ENCODE peak calls at places on chromosomes 2 and 18, in four cellular contexts. I, P, S and X are unnamed samples.

GRCh38 chr2:96853321-96853720 is 4.5 kb downstream of the ANKRD39 start:
- DNase-seq in S (no peak), P (no peak), I (peak; percentile 36), X (no peak)

GRCh38 chr2:229586746-229587705 is 127.3 kb downstream of the DNER start:
- DNase-seq in S (no peak), P (peak; percentile 87), I (peak; percentile 82), X (no peak)

GRCh38 chr18:8329186-8329771 is 280.0 kb upstream of the RAB12 start:
- DNase-seq in I (no peak), P (no peak), S (no peak), X (no peak)

GRCh38 chr18:25896178-25896780 is 194.1 kb downstream of the SS18 start:
- DNase-seq in S (no peak), P (no peak), I (no peak), X (no peak)

GRCh38 chr2:207039225-207039624 is 99.9 kb downstream of the CPO start:
- DNase-seq in S (no peak), P (no peak), I (no peak), X (no peak)

GRCh38 chr18:21052385-21052784 is 59.2 kb downstream of the ROCK1 start:
- DNase-seq in I (no peak), P (no peak), S (no peak), X (no peak)

GRCh38 chr2:232524771-232525170 is 1.2 kb upstream of the CHRND start:
- DNase-seq in S (no peak), I (peak; percentile 52), P (no peak), X (no peak)

GRCh38 chr2:27060323-27060722 is 8.9 kb downstream of the AGBL5 start:
- DNase-seq in S (no peak), I (no peak), P (no peak), X (no peak)

GRCh38 chr18:72375628-72376027 is 168.5 kb downstream of the CBLN2 start:
- DNase-seq in I (no peak), P (no peak), S (no peak), X (no peak)

GRCh38 chr2:239274391-239275001 is 126.3 kb downstream of the HDAC4 start:
- DNase-seq in S (no peak), P (peak; percentile 55), I (peak; percentile 86), X (peak; percentile 32)

GRCh38 chr2:96808176-96808837 is 7.8 kb upstream of the CNNM3 start:
- DNase-seq in S (no peak), I (peak; percentile 44), P (no peak), X (no peak)

GRCh38 chr2:99652862-99653261 is 163.0 kb upstream of the REV1 start:
- DNase-seq in I (no peak), P (no peak), S (no peak), X (no peak)
- H3K4me3 ChIP-seq in I (no peak overlapping the region), P (no peak overlapping the region), S (no peak overlapping the region), X (no peak overlapping the region)

DNA sequence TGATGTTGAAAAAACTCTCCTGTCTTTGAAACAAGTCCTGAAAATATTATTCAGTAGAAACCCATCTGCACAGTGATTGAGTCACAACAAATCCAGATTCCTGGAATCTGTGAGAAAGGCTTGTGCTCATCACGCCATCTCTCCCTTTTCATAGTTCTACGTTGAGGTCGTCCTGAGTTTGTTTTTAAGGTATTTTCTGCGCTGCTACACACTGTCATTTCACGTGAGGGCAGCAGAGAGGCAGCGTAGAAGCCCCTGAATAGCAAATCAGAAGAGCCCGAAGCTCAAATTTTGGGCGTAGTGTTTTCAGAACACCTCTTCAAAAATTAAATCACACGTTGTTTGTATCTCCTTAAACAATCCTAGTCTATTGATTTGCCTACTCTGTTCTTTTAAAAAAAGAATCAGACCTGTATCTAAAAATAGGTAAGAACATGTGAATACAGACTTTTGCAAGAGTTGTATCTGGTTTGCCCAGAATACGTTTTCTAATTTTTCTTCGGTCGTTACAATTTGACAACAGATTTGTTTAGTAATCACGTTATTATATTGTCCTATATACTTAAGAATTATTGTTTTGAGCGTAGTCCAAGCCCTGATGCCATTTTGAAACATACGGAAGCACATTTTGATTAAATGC is 61.6 kb upstream of the SLC38A11 start:
- DNase-seq in I (no peak), P (no peak), S (peak; percentile 7), X (no peak)
- H3K27me3 ChIP-seq in I (no peaks in the 10 kb centered on the region), P (no peaks in the 10 kb centered on the region), S (no peaks in the 10 kb centered on the region), X (no peaks in the 10 kb centered on the region)

DNA sequence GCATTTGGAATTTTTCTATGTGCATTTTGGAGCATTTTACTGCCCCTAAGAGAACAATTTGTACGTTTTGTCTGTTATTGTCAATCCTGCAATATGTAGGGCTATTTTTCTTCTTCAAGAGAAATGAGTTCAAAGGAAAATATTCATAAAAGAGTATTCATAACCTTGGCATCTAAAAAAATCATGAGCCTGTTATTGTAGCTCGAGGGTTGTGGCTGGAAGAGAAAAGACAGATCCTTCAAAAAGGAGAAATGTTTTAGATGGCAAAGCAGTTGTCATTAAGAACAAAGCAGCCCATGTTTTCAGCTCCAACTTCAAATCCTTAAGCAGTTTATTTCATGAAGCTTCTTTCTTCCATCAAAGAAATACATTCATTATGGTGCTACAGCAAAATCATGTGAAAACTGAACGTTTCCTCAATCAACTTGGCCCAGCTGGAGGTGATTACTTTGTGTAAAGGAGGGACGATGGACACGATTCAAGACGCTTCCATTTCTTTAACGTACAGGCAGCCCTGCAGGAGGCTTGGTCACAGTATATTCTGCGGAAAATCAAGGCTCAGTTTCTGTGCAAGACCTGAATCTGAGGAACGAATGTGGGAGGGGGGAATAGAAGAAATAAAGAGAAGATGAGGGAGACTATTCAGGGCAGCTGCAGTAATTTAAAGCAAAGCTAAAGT is 31.4 kb downstream of the QPCT start:
- DNase-seq in S (no peak), P (no peak), I (no peak), X (no peak)
- H3K4me1 ChIP-seq in S (peaks cover 16% of the 10 kb centered on the region), P (peaks cover 5% of the 10 kb centered on the region), I (peaks cover 7% of the 10 kb centered on the region), X (peaks cover 10% of the 10 kb centered on the region)

GRCh38 chr2:241967096-241967495 is 97.6 kb downstream of the RTP5 start:
- DNase-seq in P (no peak), I (no peak), S (no peak), X (no peak)
- H3K4me3 ChIP-seq in P (no peak overlapping the region), I (no peak overlapping the region), S (no peak overlapping the region), X (no peak overlapping the region)